ENCODE peak calls at places on chromosomes 2 and 18, in four cellular contexts. One of them, this sample, is unnamed.
A peak's percentile ranks its signal among the peaks of the same experiment; 100 is the strongest.

GRCh38 chr2:126855606-126856005 is 43.1 kb upstream of the TEX51 start:
- DNase-seq in ovary: no peak
- DNase-seq in GM12865: no peak
- DNase-seq in glutamatergic neuron: no peak
- DNase-seq in this sample: no peak

GRCh38 chr2:12213222-12213621 is 466.8 kb downstream of the LPIN1 start:
- DNase-seq in ovary: no peak
- DNase-seq in GM12865: no peak
- DNase-seq in glutamatergic neuron: no peak
- DNase-seq in this sample: no peak

GRCh38 chr2:98085649-98086048 is 1.3 kb upstream of the VWA3B start:
- DNase-seq in ovary: no peak
- DNase-seq in GM12865: no peak
- DNase-seq in glutamatergic neuron: no peak
- DNase-seq in this sample: no peak

GRCh38 chr2:100422320-100422719 is 4.9 kb upstream of the CHST10 start:
- DNase-seq in ovary: no peak
- DNase-seq in GM12865: peak; percentile 6
- DNase-seq in glutamatergic neuron: peak; percentile 71
- DNase-seq in this sample: no peak

GRCh38 chr18:70535041-70535440 is 246.2 kb downstream of the SOCS6 start:
- DNase-seq in ovary: no peak
- DNase-seq in GM12865: no peak
- DNase-seq in glutamatergic neuron: no peak
- DNase-seq in this sample: no peak

GRCh38 chr2:167420261-167420660 is 532.0 kb downstream of the XIRP2 start:
- DNase-seq in ovary: no peak
- DNase-seq in GM12865: no peak
- DNase-seq in glutamatergic neuron: no peak
- DNase-seq in this sample: no peak

GRCh38 chr2:101063753-101064502 is 61.8 kb downstream of the RPL31 start:
- DNase-seq in ovary: no peak
- DNase-seq in GM12865: peak; percentile 53
- DNase-seq in glutamatergic neuron: no peak
- DNase-seq in this sample: peak; percentile 44

GRCh38 chr2:168181825-168182224 is 65.6 kb downstream of the STK39 start:
- DNase-seq in ovary: no peak
- DNase-seq in GM12865: no peak
- DNase-seq in glutamatergic neuron: no peak
- DNase-seq in this sample: no peak

GRCh38 chr2:9753665-9754531 is 89.4 kb upstream of the TAF1B start:
- DNase-seq in ovary: peak; percentile 20
- DNase-seq in GM12865: peak; percentile 82
- DNase-seq in glutamatergic neuron: no peak
- DNase-seq in this sample: peak; percentile 53

GRCh38 chr2:20599861-20600461 is 50.9 kb downstream of the HS1BP3 start:
- DNase-seq in ovary: peak; percentile 31
- DNase-seq in GM12865: no peak
- DNase-seq in glutamatergic neuron: peak; percentile 37
- DNase-seq in this sample: no peak

GRCh38 chr2:210252699-210253606 is 27.7 kb upstream of the ACADL start:
- DNase-seq in ovary: no peak
- DNase-seq in GM12865: no peak
- DNase-seq in glutamatergic neuron: no peak
- DNase-seq in this sample: no peak

GRCh38 chr2:215749092-215749957 is 264.0 kb downstream of the MREG start:
- DNase-seq in ovary: no peak
- DNase-seq in GM12865: no peak
- DNase-seq in glutamatergic neuron: no peak
- DNase-seq in this sample: no peak

GRCh38 chr18:76657428-76657827 is 162.4 kb upstream of the ZNF516 start:
- DNase-seq in ovary: no peak
- DNase-seq in GM12865: no peak
- DNase-seq in glutamatergic neuron: no peak
- DNase-seq in this sample: no peak

GRCh38 chr2:200335657-200336056 is 29.2 kb downstream of the SPATS2L start:
- DNase-seq in ovary: no peak
- DNase-seq in GM12865: no peak
- DNase-seq in glutamatergic neuron: no peak
- DNase-seq in this sample: no peak

GRCh38 chr2:39094717-39095363 is 26.0 kb downstream of the SOS1 start:
- DNase-seq in ovary: no peak
- DNase-seq in GM12865: peak; percentile 88
- DNase-seq in glutamatergic neuron: no peak
- DNase-seq in this sample: peak; percentile 60

GRCh38 chr2:123521868-123522267 is 503.2 kb upstream of the CNTNAP5 start:
- DNase-seq in ovary: no peak
- DNase-seq in GM12865: no peak
- DNase-seq in glutamatergic neuron: no peak
- DNase-seq in this sample: no peak

GRCh38 chr2:27959496-27959895 is 69.0 kb downstream of the BABAM2 start:
- DNase-seq in ovary: no peak
- DNase-seq in GM12865: no peak
- DNase-seq in glutamatergic neuron: no peak
- DNase-seq in this sample: no peak

GRCh38 chr2:189412330-189412953 is 28.8 kb upstream of the WDR75 start:
- DNase-seq in ovary: no peak
- DNase-seq in GM12865: peak; percentile 51
- DNase-seq in glutamatergic neuron: peak; percentile 25
- DNase-seq in this sample: peak; percentile 34

GRCh38 chr2:239932881-239933735 is 92.0 kb downstream of the NDUFA10 start:
- DNase-seq in ovary: peak; percentile 13
- DNase-seq in GM12865: no peak
- DNase-seq in glutamatergic neuron: peak; percentile 4
- DNase-seq in this sample: no peak

GRCh38 chr2:88613921-88614320 is 13.3 kb downstream of the EIF2AK3 start:
- DNase-seq in ovary: no peak
- DNase-seq in GM12865: no peak
- DNase-seq in glutamatergic neuron: no peak
- DNase-seq in this sample: no peak

GRCh38 chr2:102310964-102311640 is at the start of gene IL1RL1:
- DNase-seq in ovary: no peak
- DNase-seq in GM12865: no peak
- DNase-seq in glutamatergic neuron: no peak
- DNase-seq in this sample: no peak

GRCh38 chr2:119387381-119388129 is 20.8 kb downstream of the DBI start:
- DNase-seq in ovary: peak; percentile 71
- DNase-seq in GM12865: peak; percentile 65
- DNase-seq in glutamatergic neuron: no peak
- DNase-seq in this sample: peak; percentile 73

GRCh38 chr2:74186038-74186437 is 7.4 kb upstream of the MOB1A start:
- DNase-seq in ovary: no peak
- DNase-seq in GM12865: peak; percentile 93
- DNase-seq in glutamatergic neuron: no peak
- DNase-seq in this sample: peak; percentile 73

GRCh38 chr18:394276-394996 is 106.1 kb downstream of the COLEC12 start:
- DNase-seq in ovary: no peak
- DNase-seq in GM12865: no peak
- DNase-seq in glutamatergic neuron: no peak
- DNase-seq in this sample: no peak

GRCh38 chr2:226790436-226790835 is 9.2 kb downstream of the IRS1 start:
- DNase-seq in ovary: no peak
- DNase-seq in GM12865: no peak
- DNase-seq in glutamatergic neuron: no peak
- DNase-seq in this sample: no peak

GRCh38 chr18:35231052-35231451 is 9.8 kb upstream of the ZNF397 start:
- DNase-seq in ovary: peak; percentile 74
- DNase-seq in GM12865: peak; percentile 84
- DNase-seq in glutamatergic neuron: peak; percentile 87
- DNase-seq in this sample: peak; percentile 67

GRCh38 chr18:74342416-74343043 is 26.9 kb downstream of the C18orf63 start:
- DNase-seq in ovary: no peak
- DNase-seq in GM12865: peak; percentile 63
- DNase-seq in glutamatergic neuron: no peak
- DNase-seq in this sample: peak; percentile 35

DNA sequence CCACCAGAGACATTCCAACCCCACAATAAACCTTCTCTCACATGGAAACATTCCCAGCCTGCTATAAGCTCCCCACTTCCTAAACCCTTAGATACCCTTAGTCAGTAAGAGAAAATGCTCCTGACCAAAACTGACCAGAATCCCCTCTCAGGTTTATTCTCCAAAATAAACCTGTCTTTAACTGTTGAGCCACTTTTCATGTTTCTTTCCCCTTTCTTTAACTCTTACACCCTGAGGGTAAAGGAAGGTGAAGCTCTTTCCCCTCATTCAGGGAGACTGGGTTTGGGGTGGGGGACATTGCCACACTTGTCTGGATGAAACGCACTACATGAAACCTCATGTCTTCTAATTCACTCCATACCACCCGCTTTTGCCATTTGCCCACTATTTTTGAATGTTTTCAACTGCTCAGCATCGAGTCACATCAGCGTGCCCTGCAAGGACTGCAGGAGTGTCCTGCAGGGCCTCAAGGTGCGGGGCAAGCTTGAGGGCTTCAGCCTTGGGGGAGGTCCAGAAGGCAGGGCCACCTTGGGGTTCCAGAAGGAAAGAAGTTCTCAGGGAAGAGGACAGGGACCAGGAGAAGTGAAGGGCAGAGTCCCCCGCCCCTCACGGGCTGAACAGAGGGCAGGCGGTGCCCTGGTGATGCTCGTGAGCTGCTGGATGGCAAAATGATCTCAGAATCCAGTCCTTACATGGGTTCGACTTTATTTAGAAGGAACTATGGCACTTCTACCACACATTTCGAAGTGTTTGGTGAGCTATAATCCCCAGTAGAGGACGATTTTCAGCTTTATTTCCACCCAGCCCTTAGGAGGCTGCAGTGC is 4.2 kb upstream of the SP140L start:
- DNase-seq in ovary: no peak
- DNase-seq in GM12865: no peak
- DNase-seq in glutamatergic neuron: no peak
- DNase-seq in this sample: no peak
- TF ChIP-seq CTCF in ovary: no peak
- TF ChIP-seq CTCF in GM12865: no peak
- TF ChIP-seq CTCF in glutamatergic neuron: no peak
- TF ChIP-seq CTCF in this sample: no peak

GRCh38 chr2:219350215-219350937 is 17.8 kb upstream of the RESP18 start:
- DNase-seq in ovary: no peak
- DNase-seq in GM12865: no peak
- DNase-seq in glutamatergic neuron: no peak
- DNase-seq in this sample: no peak

DNA sequence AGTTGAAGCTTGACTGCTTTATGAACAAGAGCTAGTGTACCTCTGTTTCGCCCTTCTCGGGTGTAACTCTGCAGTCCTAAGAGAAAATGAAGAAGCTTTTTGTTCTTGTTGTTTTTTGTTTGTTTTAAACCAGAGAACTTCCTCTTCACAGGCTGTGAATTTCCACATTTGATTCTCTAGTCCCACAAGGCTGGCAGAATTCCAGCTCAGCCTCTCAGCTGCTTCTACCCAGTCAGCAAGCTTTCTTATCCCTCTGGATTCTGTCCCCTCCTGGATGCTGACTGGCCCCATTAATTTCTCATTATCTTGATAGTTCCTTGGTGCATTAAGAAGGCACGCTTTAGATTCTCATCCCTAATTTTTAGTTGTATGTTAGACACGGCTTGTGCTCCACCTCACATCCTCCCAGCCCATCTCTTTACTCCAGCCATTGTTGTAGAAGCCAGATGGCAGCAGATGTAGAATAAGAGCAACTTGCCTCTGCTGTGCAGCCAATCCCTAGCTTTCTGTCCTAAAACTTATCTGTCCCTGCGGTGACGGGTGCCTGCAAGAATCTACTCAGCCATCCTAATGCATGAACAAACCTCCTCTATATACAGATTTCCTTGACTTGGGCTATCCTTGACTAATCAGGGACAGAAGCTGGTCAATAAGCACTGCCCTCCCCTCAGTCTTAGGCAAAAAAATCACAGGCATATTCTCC is 12.4 kb upstream of the RESP18 start:
- DNase-seq in ovary: no peak
- DNase-seq in GM12865: peak; percentile 9
- DNase-seq in glutamatergic neuron: no peak
- DNase-seq in this sample: no peak
- TF ChIP-seq CTCF in ovary: no peak
- TF ChIP-seq CTCF in GM12865: no peak
- TF ChIP-seq CTCF in glutamatergic neuron: no peak
- TF ChIP-seq CTCF in this sample: no peak

GRCh38 chr2:111694690-111695089 is 189.3 kb downstream of the ANAPC1 start:
- DNase-seq in ovary: no peak
- DNase-seq in GM12865: no peak
- DNase-seq in glutamatergic neuron: no peak
- DNase-seq in this sample: no peak

GRCh38 chr2:111691164-111691895 is 192.7 kb downstream of the ANAPC1 start:
- DNase-seq in ovary: no peak
- DNase-seq in GM12865: no peak
- DNase-seq in glutamatergic neuron: no peak
- DNase-seq in this sample: no peak

GRCh38 chr2:111689899-111690298 is 194.1 kb downstream of the ANAPC1 start:
- DNase-seq in ovary: no peak
- DNase-seq in GM12865: no peak
- DNase-seq in glutamatergic neuron: no peak
- DNase-seq in this sample: no peak

GRCh38 chr2:111689174-111689573 is 194.8 kb downstream of the ANAPC1 start:
- DNase-seq in ovary: no peak
- DNase-seq in GM12865: no peak
- DNase-seq in glutamatergic neuron: no peak
- DNase-seq in this sample: no peak

DNA sequence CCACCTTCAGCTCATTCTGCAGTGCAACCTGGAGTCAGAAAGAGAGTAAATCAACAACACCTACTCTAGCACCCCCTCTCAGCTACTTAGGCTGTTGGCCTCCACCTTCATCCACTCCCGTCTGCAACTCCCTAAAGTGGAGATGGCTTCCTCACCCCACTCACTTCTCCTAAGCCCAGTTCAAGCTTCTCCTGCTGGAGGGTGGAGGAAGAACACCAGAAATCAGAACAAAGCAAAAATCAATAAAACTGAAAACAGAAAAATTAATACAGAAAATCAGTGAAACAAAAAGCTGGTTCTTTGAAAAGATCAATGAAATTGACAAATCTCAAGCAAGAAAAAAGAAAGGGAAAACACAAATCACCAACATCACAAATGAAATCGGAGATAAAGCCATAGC is 191.7 kb downstream of the ANAPC1 start:
- DNase-seq in ovary: no peak
- DNase-seq in GM12865: no peak
- DNase-seq in glutamatergic neuron: no peak
- DNase-seq in this sample: no peak
- TF ChIP-seq CTCF in ovary: no peak
- TF ChIP-seq CTCF in GM12865: no peak
- TF ChIP-seq CTCF in glutamatergic neuron: peak; percentile 48
- TF ChIP-seq CTCF in this sample: no peak

GRCh38 chr2:14634223-14634884 is 1.8 kb downstream of the LRATD1 start:
- DNase-seq in ovary: peak; percentile 90
- DNase-seq in GM12865: peak; percentile 18
- DNase-seq in glutamatergic neuron: peak; percentile 94
- DNase-seq in this sample: peak; percentile 69
- TF ChIP-seq CTCF in ovary: peak; percentile 72
- TF ChIP-seq CTCF in GM12865: peak; percentile 19
- TF ChIP-seq CTCF in glutamatergic neuron: peak; percentile 83
- TF ChIP-seq CTCF in this sample: peak; percentile 54